ENCODE peak calls at places on chromosomes 12 and 14, in eight cellular contexts. R, E, Z, V, Y, J, N and C are unnamed samples.

GRCh38 chr12:32568241-32568640 is 110.9 kb upstream of the DNM1L start:
- DNase-seq in R (peak; percentile 15), Z (peak; percentile 31), Y (peak; percentile 43), N (no peak), J (peak; percentile 87), E (no peak), V (no peak), C (no peak)

GRCh38 chr12:42213023-42213422 is 25.0 kb downstream of the YAF2 start:
- DNase-seq in R (no peak), Z (no peak), N (no peak), J (peak; percentile 61), E (peak; percentile 51), Y (no peak), V (no peak), C (no peak)

GRCh38 chr12:57238854-57239554 is 9.5 kb downstream of the SHMT2 start:
- DNase-seq in Z (peak; percentile 68), R (peak; percentile 88), E (peak; percentile 98), V (peak; percentile 90), J (peak; percentile 86), N (no peak), Y (peak; percentile 58), C (peak; percentile 89)

GRCh38 chr14:38948171-38948570 is 154.9 kb downstream of the SEC23A start:
- DNase-seq in N (no peak), E (no peak), R (no peak), Z (no peak), V (no peak), Y (no peak), J (no peak), C (no peak)

GRCh38 chr12:105449406-105449805 is 118.9 kb downstream of the C12orf75 start:
- DNase-seq in E (no peak), Z (no peak), V (no peak), R (no peak), Y (no peak), J (no peak), N (no peak), C (no peak)

GRCh38 chr14:88233915-88234314 is 89.2 kb downstream of the KCNK10 start:
- DNase-seq in Y (peak; percentile 24), R (no peak), Z (peak; percentile 40), J (peak; percentile 9), V (peak; percentile 8), N (no peak), E (peak; percentile 25), C (peak; percentile 29)

GRCh38 chr14:85535916-85536834 is 6.2 kb downstream of the FLRT2 start:
- DNase-seq in R (peak; percentile 53), V (no peak), J (peak; percentile 80), Y (no peak), N (no peak), E (peak; percentile 27), Z (peak; percentile 12), C (peak; percentile 7)

GRCh38 chr12:6871052-6871957 is 1.8 kb downstream of the SPSB2 start:
- DNase-seq in Z (no peak), V (no peak), J (no peak), R (peak; percentile 76), N (no peak), E (no peak), Y (peak; percentile 56), C (peak; percentile 55)

GRCh38 chr12:122051231-122051876 is 27.2 kb upstream of the MLXIP start:
- DNase-seq in R (no peak), E (no peak), V (no peak), Y (no peak), N (no peak), J (peak; percentile 39), Z (peak; percentile 25), C (no peak)
- H3K4me3 ChIP-seq in R (no peak overlapping the region), E (no peak overlapping the region), V (no peak overlapping the region), Y (no peak overlapping the region), N (no peak overlapping the region), J (no peak overlapping the region), Z (no peak overlapping the region), C (no peak overlapping the region)

GRCh38 chr12:752673-753400 is 458 bp downstream of the WNK1 start:
- DNase-seq in Y (no peak), Z (no peak), E (peak; percentile 84), N (no peak), R (no peak), V (peak; percentile 65), J (peak; percentile 58), C (peak; percentile 71)

GRCh38 chr12:754238-754816 is 1.9 kb downstream of the WNK1 start:
- DNase-seq in N (no peak), Z (no peak), R (no peak), Y (no peak), E (no peak), J (peak; percentile 37), V (no peak), C (peak; percentile 18)

GRCh38 chr12:751828-752672 is at the start of gene WNK1:
- DNase-seq in R (peak; percentile 99), E (peak; percentile 97), J (peak; percentile 99), N (peak; percentile 93), V (peak; percentile 89), Y (peak; percentile 97), Z (peak; percentile 99), C (peak; percentile 97)

GRCh38 chr12:753401-754237 is 1.2 kb downstream of the WNK1 start:
- DNase-seq in E (peak; percentile 65), R (no peak), J (no peak), Y (no peak), V (peak; percentile 22), N (no peak), Z (no peak), C (peak; percentile 77)

GRCh38 chr12:754871-755562 is 2.6 kb downstream of the WNK1 start:
- DNase-seq in R (peak; percentile 84), E (peak; percentile 58), Y (no peak), N (no peak), J (peak; percentile 72), Z (peak; percentile 70), V (peak; percentile 15), C (peak; percentile 81)
- TF ChIP-seq CTCF in R (no peak), E (peak; percentile 58), Y (peak; percentile 54), N (peak; percentile 25), J (peak; percentile 23), Z (no peak), V (peak; percentile 31), C (no peak)

GRCh38 chr14:76768201-76768656 is 7.0 kb downstream of the VASH1 start:
- DNase-seq in E (peak; percentile 76), Y (no peak), Z (no peak), J (peak; percentile 69), R (no peak), N (peak; percentile 47), V (peak; percentile 57), C (peak; percentile 81)
- TF ChIP-seq MAX in E (no peak), Y (no peak), Z (no peak), J (no peak), R (no peak), N (no peak), V (no peak), C (no peak)

GRCh38 chr14:69208665-69209064 is 17.4 kb downstream of the EXD2 start:
- DNase-seq in J (no peak), Y (no peak), Z (no peak), N (no peak), R (no peak), V (no peak), E (no peak), C (no peak)

GRCh38 chr14:69214376-69214775 is 23.1 kb downstream of the EXD2 start:
- DNase-seq in Y (no peak), V (no peak), E (no peak), N (no peak), R (no peak), J (no peak), Z (no peak), C (no peak)
- H3K4me3 ChIP-seq in Y (no peak overlapping the region), V (no peak overlapping the region), E (no peak overlapping the region), N (no peak overlapping the region), R (no peak overlapping the region), J (no peak overlapping the region), Z (no peak overlapping the region), C (no peak overlapping the region)

GRCh38 chr12:95574799-95575452 is 23.6 kb upstream of the USP44 start:
- DNase-seq in N (no peak), Y (peak; percentile 49), Z (peak; percentile 31), J (peak; percentile 65), R (peak; percentile 50), V (peak; percentile 22), E (peak; percentile 54), C (peak; percentile 45)
- TF ChIP-seq CTCF in N (peak; percentile 28), Y (peak; percentile 79), Z (peak; percentile 64), J (peak; percentile 58), R (peak; percentile 76), V (peak; percentile 47), E (peak; percentile 73), C (peak; percentile 63)

DNA sequence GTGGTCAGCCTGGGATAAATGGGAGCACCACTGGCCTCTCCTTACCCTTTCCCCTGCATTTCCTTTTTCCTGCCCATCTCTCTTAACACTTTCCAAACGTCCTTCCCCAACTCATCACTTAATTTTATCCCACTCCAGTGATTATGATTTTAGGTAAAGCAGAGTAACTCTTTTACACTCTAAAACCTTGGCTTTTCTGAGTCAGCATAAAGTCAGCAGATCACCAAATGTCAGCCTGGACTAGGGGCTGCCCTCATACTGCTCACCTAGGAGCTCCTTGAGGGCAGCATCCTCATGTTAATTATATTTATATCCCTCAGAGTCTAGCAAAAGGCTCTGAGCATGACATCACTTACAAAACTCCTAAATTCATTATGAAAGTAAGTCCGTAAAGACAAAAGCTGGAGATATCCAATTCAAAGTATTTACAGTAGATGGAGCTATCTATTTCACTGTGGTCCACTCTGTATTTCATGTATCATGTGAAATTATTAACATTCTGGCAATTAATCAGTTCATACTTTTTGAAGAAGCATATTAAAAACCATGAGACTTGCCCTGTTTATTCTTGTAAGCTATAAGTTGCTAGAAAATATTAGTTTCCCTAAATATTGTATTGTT is 17.0 kb upstream of the DICER1 start:
- DNase-seq in V (no peak), Z (no peak), J (peak; percentile 49), Y (no peak), R (no peak), E (no peak), N (no peak), C (no peak)
- TF ChIP-seq MAX in V (no peak), Z (no peak), J (no peak), Y (no peak), R (no peak), E (no peak), N (no peak), C (no peak)

GRCh38 chr12:123433615-123434014 is 2.9 kb downstream of the RILPL2 start:
- DNase-seq in J (no peak), E (no peak), Y (no peak), R (no peak), N (no peak), V (no peak), Z (no peak), C (peak; percentile 50)
- H3K4me3 ChIP-seq in J (no peak overlapping the region), E (no peak overlapping the region), Y (no peak overlapping the region), R (no peak overlapping the region), N (peak overlapping the region; percentile 82), V (no peak overlapping the region), Z (no peak overlapping the region), C (peak overlapping the region; percentile 85)

DNA sequence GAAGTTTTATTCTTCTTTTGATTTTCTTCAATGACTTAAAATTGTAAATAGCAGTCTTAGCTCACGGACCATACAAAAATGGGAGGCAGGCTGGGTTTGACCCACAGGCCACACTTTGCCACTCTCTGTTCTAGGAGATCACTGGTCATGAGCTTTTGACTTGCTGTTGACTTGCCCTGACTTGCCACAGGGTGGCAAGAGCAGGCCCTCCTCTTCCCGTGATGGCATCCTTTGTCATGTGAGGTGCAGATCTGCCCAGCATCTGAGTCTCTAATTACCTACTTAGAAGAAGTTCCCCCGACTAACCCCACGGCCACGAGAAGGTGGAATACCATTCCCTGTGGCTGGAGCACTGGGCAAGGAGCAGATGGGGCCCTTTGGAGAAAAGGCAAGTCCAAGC is 81.0 kb upstream of the SCAF11 start:
- DNase-seq in J (no peak), N (no peak), R (no peak), V (no peak), Y (no peak), E (no peak), Z (no peak), C (no peak)
- TF ChIP-seq CTCF in J (peak; percentile 1), N (no peak), R (no peak), V (no peak), Y (no peak), E (no peak), Z (peak; percentile 18), C (no peak)